ENCODE peak calls at places on chromosomes 11 and 22, in five cellular contexts. One of them, this sample, is unnamed.

GRCh38 chr11:74447720-74448119 is 19.6 kb downstream of the KCNE3 start:
- DNase-seq in right lobe of liver: no peak
- DNase-seq in adrenal gland: no peak
- DNase-seq in heart left ventricle: no peak
- DNase-seq in tibial nerve: no peak
- DNase-seq in this sample: no peak

GRCh38 chr11:93024376-93024775 is 54.9 kb downstream of the MTNR1B start:
- DNase-seq in right lobe of liver: no peak
- DNase-seq in adrenal gland: no peak
- DNase-seq in heart left ventricle: no peak
- DNase-seq in tibial nerve: no peak
- DNase-seq in this sample: no peak

GRCh38 chr22:47090591-47091240 is 328.3 kb downstream of the TBC1D22A start:
- DNase-seq in right lobe of liver: no peak
- DNase-seq in adrenal gland: no peak
- DNase-seq in heart left ventricle: no peak
- DNase-seq in tibial nerve: no peak
- DNase-seq in this sample: no peak

GRCh38 chr11:27700351-27701261 is at the start of gene BDNF:
- DNase-seq in right lobe of liver: peak; percentile 49
- DNase-seq in adrenal gland: no peak
- DNase-seq in heart left ventricle: no peak
- DNase-seq in tibial nerve: no peak
- DNase-seq in this sample: no peak

GRCh38 chr11:85263328-85263727 is 363.8 kb downstream of the DLG2 start:
- DNase-seq in right lobe of liver: no peak
- DNase-seq in adrenal gland: no peak
- DNase-seq in heart left ventricle: no peak
- DNase-seq in tibial nerve: no peak
- DNase-seq in this sample: no peak

GRCh38 chr11:68983816-68984215 is 3.0 kb upstream of the MRGPRD start:
- DNase-seq in right lobe of liver: no peak
- DNase-seq in adrenal gland: no peak
- DNase-seq in heart left ventricle: no peak
- DNase-seq in tibial nerve: no peak
- DNase-seq in this sample: no peak

GRCh38 chr11:35518766-35519165 is 6.7 kb downstream of the PAMR1 start:
- DNase-seq in right lobe of liver: no peak
- DNase-seq in adrenal gland: no peak
- DNase-seq in heart left ventricle: no peak
- DNase-seq in tibial nerve: no peak
- DNase-seq in this sample: no peak

GRCh38 chr11:15923169-15923568 is 433.2 kb downstream of the SOX6 start:
- DNase-seq in right lobe of liver: no peak
- DNase-seq in adrenal gland: no peak
- DNase-seq in heart left ventricle: no peak
- DNase-seq in tibial nerve: no peak
- DNase-seq in this sample: no peak

GRCh38 chr11:73566422-73566821 is 31.5 kb downstream of the FAM168A start:
- DNase-seq in right lobe of liver: no peak
- DNase-seq in adrenal gland: no peak
- DNase-seq in heart left ventricle: no peak
- DNase-seq in tibial nerve: no peak
- DNase-seq in this sample: no peak

GRCh38 chr22:30610299-30610698 is 3.3 kb downstream of the TCN2 start:
- DNase-seq in right lobe of liver: no peak
- DNase-seq in adrenal gland: no peak
- DNase-seq in heart left ventricle: peak; percentile 36
- DNase-seq in tibial nerve: no peak
- DNase-seq in this sample: no peak

GRCh38 chr11:57249384-57250319 is 12.6 kb upstream of the APLNR start:
- DNase-seq in right lobe of liver: peak; percentile 65
- DNase-seq in adrenal gland: peak; percentile 67
- DNase-seq in heart left ventricle: peak; percentile 69
- DNase-seq in tibial nerve: peak; percentile 50
- DNase-seq in this sample: peak; percentile 27

GRCh38 chr11:8294251-8294935 is 30.7 kb upstream of the LMO1 start:
- DNase-seq in right lobe of liver: no peak
- DNase-seq in adrenal gland: no peak
- DNase-seq in heart left ventricle: no peak
- DNase-seq in tibial nerve: no peak
- DNase-seq in this sample: no peak

GRCh38 chr11:18939314-18939713 is at the start of gene MRGPRX1:
- DNase-seq in right lobe of liver: no peak
- DNase-seq in adrenal gland: no peak
- DNase-seq in heart left ventricle: no peak
- DNase-seq in tibial nerve: no peak
- DNase-seq in this sample: no peak

GRCh38 chr11:33658195-33658900 is 42.3 kb downstream of the C11orf91 start:
- DNase-seq in right lobe of liver: no peak
- DNase-seq in adrenal gland: no peak
- DNase-seq in heart left ventricle: no peak
- DNase-seq in tibial nerve: no peak
- DNase-seq in this sample: no peak

GRCh38 chr11:108973402-108974119 is 308.7 kb downstream of the DDX10 start:
- DNase-seq in right lobe of liver: no peak
- DNase-seq in adrenal gland: no peak
- DNase-seq in heart left ventricle: no peak
- DNase-seq in tibial nerve: no peak
- DNase-seq in this sample: no peak

GRCh38 chr11:66885469-66886316 is 28.8 kb downstream of the LRFN4 start:
- DNase-seq in right lobe of liver: no peak
- DNase-seq in adrenal gland: peak; percentile 62
- DNase-seq in heart left ventricle: no peak
- DNase-seq in tibial nerve: no peak
- DNase-seq in this sample: no peak

GRCh38 chr22:44215287-44215686 is 34.6 kb downstream of the PARVG start:
- DNase-seq in right lobe of liver: no peak
- DNase-seq in adrenal gland: no peak
- DNase-seq in heart left ventricle: no peak
- DNase-seq in tibial nerve: no peak
- DNase-seq in this sample: no peak

GRCh38 chr11:105177658-105178057 is 38.1 kb upstream of the CARD18 start:
- DNase-seq in right lobe of liver: no peak
- DNase-seq in adrenal gland: no peak
- DNase-seq in heart left ventricle: no peak
- DNase-seq in tibial nerve: no peak
- DNase-seq in this sample: no peak

GRCh38 chr11:80383655-80384054 is 942.8 kb upstream of the TENM4 start:
- DNase-seq in right lobe of liver: no peak
- DNase-seq in adrenal gland: no peak
- DNase-seq in heart left ventricle: no peak
- DNase-seq in tibial nerve: no peak
- DNase-seq in this sample: no peak

DNA sequence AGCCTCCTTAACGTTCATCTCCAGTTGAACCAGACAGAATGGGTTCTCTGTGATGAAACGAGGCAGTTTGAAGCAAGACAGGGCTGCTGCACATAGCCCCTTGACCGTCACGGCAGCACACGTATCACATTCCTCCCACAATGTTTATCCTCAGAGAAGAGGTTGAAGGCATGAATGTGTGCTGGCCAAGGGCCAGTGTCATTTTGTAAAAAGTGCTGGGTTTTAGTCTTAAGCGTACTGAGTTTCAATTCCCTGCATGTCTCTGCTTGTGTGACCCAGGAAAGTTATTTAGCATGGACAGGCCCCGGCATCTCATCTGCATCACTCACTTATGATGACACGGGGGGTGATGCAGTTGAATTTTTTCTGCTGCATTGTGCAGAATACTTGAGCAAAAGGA is 31.6 kb downstream of the TTC12 start:
- DNase-seq in right lobe of liver: no peak
- DNase-seq in adrenal gland: no peak
- DNase-seq in heart left ventricle: no peak
- DNase-seq in tibial nerve: no peak
- DNase-seq in this sample: no peak
- TF ChIP-seq POLR2A in right lobe of liver: no peak
- TF ChIP-seq POLR2A in adrenal gland: no peak
- TF ChIP-seq POLR2A in heart left ventricle: no peak
- TF ChIP-seq POLR2A in tibial nerve: no peak
- TF ChIP-seq POLR2A in this sample: no peak

GRCh38 chr11:128289048-128289447 is 298.3 kb downstream of the ETS1 start:
- DNase-seq in right lobe of liver: no peak
- DNase-seq in adrenal gland: no peak
- DNase-seq in heart left ventricle: no peak
- DNase-seq in tibial nerve: no peak
- DNase-seq in this sample: no peak

GRCh38 chr11:128288368-128288767 is 299.0 kb downstream of the ETS1 start:
- DNase-seq in right lobe of liver: no peak
- DNase-seq in adrenal gland: no peak
- DNase-seq in heart left ventricle: no peak
- DNase-seq in tibial nerve: no peak
- DNase-seq in this sample: no peak

GRCh38 chr11:128291043-128291442 is 296.3 kb downstream of the ETS1 start:
- DNase-seq in right lobe of liver: no peak
- DNase-seq in adrenal gland: no peak
- DNase-seq in heart left ventricle: no peak
- DNase-seq in tibial nerve: no peak
- DNase-seq in this sample: no peak

GRCh38 chr11:128291835-128292234 is 295.5 kb downstream of the ETS1 start:
- DNase-seq in right lobe of liver: no peak
- DNase-seq in adrenal gland: no peak
- DNase-seq in heart left ventricle: no peak
- DNase-seq in tibial nerve: no peak
- DNase-seq in this sample: no peak

DNA sequence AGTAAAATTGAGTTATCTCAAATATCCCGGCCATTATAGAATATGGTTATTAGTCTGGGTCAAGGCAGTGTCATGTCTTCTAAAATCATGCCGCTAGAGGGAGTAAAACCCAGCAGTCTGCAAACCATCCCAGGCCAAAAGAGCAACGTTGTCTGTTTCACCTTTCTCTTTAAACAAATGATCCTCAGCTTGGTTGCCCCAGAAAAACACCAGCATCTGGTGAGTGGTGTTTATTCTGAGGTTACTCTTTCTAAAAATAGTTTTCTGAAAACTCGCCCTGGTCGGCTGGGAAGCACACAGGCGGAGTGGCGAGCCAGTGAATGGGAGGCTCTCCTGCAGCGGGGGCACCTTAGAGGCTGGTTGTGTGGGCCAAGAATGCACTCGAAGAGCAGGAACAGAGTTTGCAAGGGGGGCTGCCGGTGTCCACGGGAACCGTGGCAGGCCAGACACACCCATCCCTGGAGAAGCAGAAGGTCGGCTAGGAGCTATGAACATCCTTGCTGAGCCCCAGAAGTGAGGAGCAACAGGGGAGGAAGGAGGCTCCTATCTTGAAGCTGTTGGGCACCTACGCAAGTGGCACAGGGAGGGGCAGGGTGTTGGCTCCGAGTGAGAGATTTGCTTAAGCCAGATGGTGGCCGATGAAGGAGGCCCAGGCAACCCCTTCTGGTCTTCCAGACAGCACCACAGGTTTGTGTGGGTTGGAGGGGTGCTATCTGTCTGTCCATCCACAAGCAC is 297.1 kb downstream of the ETS1 start:
- DNase-seq in right lobe of liver: no peak
- DNase-seq in adrenal gland: peak; percentile 54
- DNase-seq in heart left ventricle: peak; percentile 70
- DNase-seq in tibial nerve: peak; percentile 32
- DNase-seq in this sample: peak; percentile 46
- TF ChIP-seq POLR2A in right lobe of liver: peak; percentile 32
- TF ChIP-seq POLR2A in adrenal gland: no peak
- TF ChIP-seq POLR2A in heart left ventricle: no peak
- TF ChIP-seq POLR2A in tibial nerve: no peak
- TF ChIP-seq POLR2A in this sample: no peak

DNA sequence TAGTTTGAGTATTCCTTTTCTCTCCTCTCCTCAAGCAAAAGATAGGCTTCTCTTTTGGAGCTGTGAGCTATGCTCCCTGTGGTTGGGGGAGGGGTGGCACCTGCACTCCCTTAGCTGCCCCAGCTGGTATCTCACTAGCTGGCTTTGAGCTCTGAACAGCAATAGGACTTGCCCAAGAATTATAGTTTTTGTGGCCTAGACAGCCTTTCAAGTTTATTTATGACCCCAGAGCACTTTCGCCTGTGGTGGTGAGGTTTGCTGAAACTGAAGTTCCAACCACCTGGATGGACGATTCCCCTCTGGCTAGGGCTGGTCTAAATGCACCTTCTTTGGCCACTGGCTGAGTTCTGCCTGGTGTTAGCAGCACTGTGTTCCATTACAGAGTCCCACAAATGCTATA is 37.1 kb upstream of the SLC37A2 start:
- DNase-seq in right lobe of liver: no peak
- DNase-seq in adrenal gland: no peak
- DNase-seq in heart left ventricle: no peak
- DNase-seq in tibial nerve: no peak
- DNase-seq in this sample: no peak
- TF ChIP-seq POLR2A in right lobe of liver: no peak
- TF ChIP-seq POLR2A in adrenal gland: no peak
- TF ChIP-seq POLR2A in heart left ventricle: no peak
- TF ChIP-seq POLR2A in tibial nerve: no peak
- TF ChIP-seq POLR2A in this sample: no peak

GRCh38 chr11:111734383-111735261 is 31.6 kb downstream of the PPP2R1B start:
- DNase-seq in right lobe of liver: no peak
- DNase-seq in adrenal gland: no peak
- DNase-seq in heart left ventricle: no peak
- DNase-seq in tibial nerve: no peak
- DNase-seq in this sample: no peak

GRCh38 chr11:111736621-111737055 is 29.6 kb downstream of the PPP2R1B start:
- DNase-seq in right lobe of liver: no peak
- DNase-seq in adrenal gland: no peak
- DNase-seq in heart left ventricle: no peak
- DNase-seq in tibial nerve: no peak
- DNase-seq in this sample: no peak

GRCh38 chr11:111733655-111734088 is 32.5 kb downstream of the PPP2R1B start:
- DNase-seq in right lobe of liver: no peak
- DNase-seq in adrenal gland: peak; percentile 57
- DNase-seq in heart left ventricle: no peak
- DNase-seq in tibial nerve: no peak
- DNase-seq in this sample: no peak

GRCh38 chr11:111736191-111736590 is 30.0 kb downstream of the PPP2R1B start:
- DNase-seq in right lobe of liver: no peak
- DNase-seq in adrenal gland: no peak
- DNase-seq in heart left ventricle: no peak
- DNase-seq in tibial nerve: no peak
- DNase-seq in this sample: no peak

GRCh38 chr11:111735262-111736116 is 30.7 kb downstream of the PPP2R1B start:
- DNase-seq in right lobe of liver: peak; percentile 87
- DNase-seq in adrenal gland: peak; percentile 88
- DNase-seq in heart left ventricle: peak; percentile 82
- DNase-seq in tibial nerve: peak; percentile 62
- DNase-seq in this sample: no peak
- TF ChIP-seq POLR2A in right lobe of liver: peak; percentile 65
- TF ChIP-seq POLR2A in adrenal gland: peak; percentile 59
- TF ChIP-seq POLR2A in heart left ventricle: no peak
- TF ChIP-seq POLR2A in tibial nerve: peak; percentile 62
- TF ChIP-seq POLR2A in this sample: no peak

This sample was measured in HCT116.